ENCODE peak calls at places on chromosomes 12 and 14, in nine cellular contexts. J is Daoy; D is thyroid gland; B is NCI-H1417; T is non-pigmented ciliary epithelial cell; O is CD4-positive, alpha-beta T cell; V is NCI-H146; F is DMS153; L is stimulated activated CD8-positive, alpha-beta memory T cell treated with anti-CD3 and anti-CD28 coated beads, Interleukin-15, amount 100 ng/mL, for 4 hours. Z is an unnamed sample.

GRCh38 chr14:57487771-57488170 is 5.9 kb downstream of the CCDC198 start:
- DNase-seq in D (no peak), B (no peak), T (peak), J (peak), O (no peak), L (no peak), V (no peak), F (no peak), Z (no peak)

GRCh38 chr14:99391671-99392070 is 89.0 kb downstream of the SETD3 start:
- DNase-seq in J (peak), L (no peak), V (no peak), F (no peak), D (no peak), T (no peak), O (no peak), B (no peak), Z (no peak)

GRCh38 chr12:27965966-27966365 is 6.6 kb downstream of the PTHLH start:
- DNase-seq in T (no peak), V (no peak), B (no peak), L (no peak), O (no peak), F (no peak), D (no peak), J (peak), Z (no peak)

GRCh38 chr12:12356886-12357696 is at the start of gene BORCS5:
- DNase-seq in T (peak), L (peak), V (peak), O (peak), J (peak), F (peak), B (peak), D (peak), Z (peak)

GRCh38 chr12:389138-390096 is at the start of gene KDM5A:
- DNase-seq in J (peak), T (peak), D (peak), F (no peak), V (no peak), B (no peak), L (peak), O (peak), Z (peak)

GRCh38 chr12:116646901-116647300 is 87.7 kb downstream of the MAP1LC3B2 start:
- DNase-seq in J (no peak), O (no peak), B (no peak), L (no peak), T (no peak), V (no peak), F (no peak), D (no peak), Z (no peak)

GRCh38 chr14:85587152-85587697 is 57.3 kb downstream of the FLRT2 start:
- DNase-seq in O (no peak), F (no peak), L (no peak), B (no peak), V (no peak), T (peak), D (peak), J (peak), Z (no peak)

GRCh38 chr12:105820407-105821140 is 318.2 kb downstream of the NUAK1 start:
- DNase-seq in V (peak), O (no peak), T (peak), B (no peak), F (peak), D (peak), L (no peak), J (no peak), Z (no peak)

GRCh38 chr12:5988088-5988487 is 43.0 kb upstream of the ANO2 start:
- DNase-seq in F (peak), J (no peak), O (no peak), B (peak), L (no peak), D (no peak), T (no peak), V (peak), Z (no peak)

GRCh38 chr12:65875635-65876034 is 51.4 kb downstream of the HMGA2 start:
- DNase-seq in L (no peak), T (no peak), D (no peak), V (no peak), J (no peak), F (no peak), O (no peak), B (no peak), Z (no peak)

GRCh38 chr12:89439946-89440345 is 84.7 kb downstream of the GALNT4 start:
- DNase-seq in J (peak), F (no peak), V (no peak), T (no peak), D (no peak), O (no peak), L (no peak), B (no peak), Z (no peak)

GRCh38 chr12:68007466-68007865 is 18.2 kb downstream of the IFNG-AS1 start:
- DNase-seq in B (no peak), T (no peak), L (no peak), O (no peak), V (no peak), J (no peak), D (no peak), F (no peak), Z (no peak)

GRCh38 chr12:96880220-96880619 is 26.8 kb upstream of the NEDD1 start:
- DNase-seq in B (no peak), L (no peak), J (no peak), D (no peak), O (no peak), T (no peak), V (no peak), F (no peak), Z (no peak)

GRCh38 chr12:9694220-9694619 is 24.7 kb downstream of the CLEC2D start:
- DNase-seq in V (no peak), B (no peak), F (no peak), J (no peak), L (no peak), D (no peak), T (no peak), O (no peak), Z (no peak)

GRCh38 chr12:28795306-28795705 is 353.8 kb upstream of the FAR2 start:
- DNase-seq in L (no peak), J (no peak), O (no peak), B (no peak), T (no peak), F (no peak), V (no peak), D (no peak), Z (no peak)

GRCh38 chr12:119178544-119179334 is at the start of gene HSPB8:
- DNase-seq in D (peak), F (peak), O (no peak), V (peak), T (no peak), B (no peak), J (peak), L (no peak), Z (peak)

GRCh38 chr12:12214201-12214600 is 52.6 kb downstream of the LRP6 start:
- DNase-seq in J (no peak), F (no peak), D (no peak), L (no peak), V (no peak), O (no peak), T (no peak), B (no peak), Z (no peak)

Z was measured in mesenteric fat pad.